ENCODE peak calls at places on chromosomes 2 and 18, in five cellular contexts. One of them, this sample, is unnamed.

GRCh38 chr2:217553202-217553601 is 449.6 kb downstream of the TNS1 start:
- DNase-seq in fibroblast of the aortic adventitia: no peak
- DNase-seq in DND-41: no peak
- DNase-seq in heart right ventricle: no peak
- DNase-seq in left ventricle myocardium inferior: no peak
- DNase-seq in this sample: no peak

GRCh38 chr18:47627030-47627429 is 303.4 kb downstream of the SMAD2 start:
- DNase-seq in fibroblast of the aortic adventitia: no peak
- DNase-seq in DND-41: no peak
- DNase-seq in heart right ventricle: no peak
- DNase-seq in left ventricle myocardium inferior: no peak
- DNase-seq in this sample: no peak

GRCh38 chr18:65018184-65018583 is 732.6 kb upstream of the CDH7 start:
- DNase-seq in fibroblast of the aortic adventitia: no peak
- DNase-seq in DND-41: no peak
- DNase-seq in heart right ventricle: no peak
- DNase-seq in left ventricle myocardium inferior: no peak
- DNase-seq in this sample: no peak

GRCh38 chr2:90209009-90209408 is 1517.5 kb downstream of the RPIA start:
- DNase-seq in fibroblast of the aortic adventitia: no peak
- DNase-seq in DND-41: no peak
- DNase-seq in heart right ventricle: no peak
- DNase-seq in left ventricle myocardium inferior: no peak
- DNase-seq in this sample: no peak

GRCh38 chr2:196480653-196481322 is 158.7 kb upstream of the CCDC150 start:
- DNase-seq in fibroblast of the aortic adventitia: peak; percentile 49
- DNase-seq in DND-41: no peak
- DNase-seq in heart right ventricle: no peak
- DNase-seq in left ventricle myocardium inferior: no peak
- DNase-seq in this sample: peak; percentile 40

GRCh38 chr2:223084873-223085272 is 32.9 kb downstream of the KCNE4 start:
- DNase-seq in fibroblast of the aortic adventitia: no peak
- DNase-seq in DND-41: no peak
- DNase-seq in heart right ventricle: peak; percentile 45
- DNase-seq in left ventricle myocardium inferior: no peak
- DNase-seq in this sample: no peak

GRCh38 chr18:41714872-41715271 is 240.2 kb upstream of the PIK3C3 start:
- DNase-seq in fibroblast of the aortic adventitia: no peak
- DNase-seq in DND-41: no peak
- DNase-seq in heart right ventricle: no peak
- DNase-seq in left ventricle myocardium inferior: no peak
- DNase-seq in this sample: no peak

GRCh38 chr2:62304429-62305417 is 108.8 kb downstream of the B3GNT2 start:
- DNase-seq in fibroblast of the aortic adventitia: peak; percentile 63
- DNase-seq in DND-41: peak; percentile 36
- DNase-seq in heart right ventricle: peak; percentile 72
- DNase-seq in left ventricle myocardium inferior: peak; percentile 45
- DNase-seq in this sample: peak; percentile 77

GRCh38 chr18:5546660-5547059 is 2.9 kb upstream of the EPB41L3 start:
- DNase-seq in fibroblast of the aortic adventitia: peak; percentile 69
- DNase-seq in DND-41: no peak
- DNase-seq in heart right ventricle: no peak
- DNase-seq in left ventricle myocardium inferior: no peak
- DNase-seq in this sample: peak; percentile 8

GRCh38 chr2:10526281-10526680 is 78.2 kb upstream of the ODC1 start:
- DNase-seq in fibroblast of the aortic adventitia: no peak
- DNase-seq in DND-41: no peak
- DNase-seq in heart right ventricle: no peak
- DNase-seq in left ventricle myocardium inferior: no peak
- DNase-seq in this sample: no peak

GRCh38 chr2:45278345-45279078 is 269.3 kb upstream of the SIX2 start:
- DNase-seq in fibroblast of the aortic adventitia: peak; percentile 34
- DNase-seq in DND-41: no peak
- DNase-seq in heart right ventricle: no peak
- DNase-seq in left ventricle myocardium inferior: no peak
- DNase-seq in this sample: no peak

DNA sequence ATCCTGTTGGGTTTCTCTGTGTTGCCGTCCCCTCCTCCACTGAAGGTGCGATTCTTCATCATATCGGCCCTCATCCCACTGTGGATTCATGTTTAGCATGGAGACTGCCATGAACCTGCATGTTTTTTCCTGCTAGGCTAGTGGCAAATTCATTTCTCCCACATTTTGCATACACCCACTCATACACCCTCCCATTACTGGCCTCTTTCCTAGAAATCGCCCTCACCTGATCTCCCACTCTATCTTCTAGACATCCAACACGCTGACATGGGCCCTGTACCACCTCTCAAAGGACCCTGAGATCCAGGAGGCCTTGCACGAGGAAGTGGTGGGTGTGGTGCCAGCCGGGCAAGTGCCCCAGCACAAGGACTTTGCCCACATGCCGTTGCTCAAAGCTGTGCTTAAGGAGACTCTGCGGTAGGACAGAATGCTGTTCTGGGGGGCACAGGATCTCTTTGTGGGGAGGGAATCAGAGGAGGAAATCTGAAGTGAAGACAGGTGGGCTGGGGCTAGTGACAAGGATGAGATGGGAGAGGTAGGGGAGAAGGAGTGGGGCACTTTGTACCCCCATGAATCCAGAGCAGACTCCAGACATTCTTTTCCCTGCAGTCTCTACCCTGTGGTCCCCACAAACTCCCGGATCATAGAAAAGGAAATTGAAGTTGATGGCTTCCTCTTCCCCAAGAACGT is 17.7 kb downstream of the PRKAG3 start:
- DNase-seq in fibroblast of the aortic adventitia: no peak
- DNase-seq in DND-41: no peak
- DNase-seq in heart right ventricle: no peak
- DNase-seq in left ventricle myocardium inferior: no peak
- DNase-seq in this sample: no peak
- TF ChIP-seq CTCF in fibroblast of the aortic adventitia: no peak
- TF ChIP-seq CTCF in DND-41: no peak
- TF ChIP-seq CTCF in heart right ventricle: no peak
- TF ChIP-seq CTCF in left ventricle myocardium inferior: no peak
- TF ChIP-seq CTCF in this sample: no peak

GRCh38 chr2:238113611-238114010 is 13.5 kb downstream of the ESPNL start:
- DNase-seq in fibroblast of the aortic adventitia: no peak
- DNase-seq in DND-41: no peak
- DNase-seq in heart right ventricle: no peak
- DNase-seq in left ventricle myocardium inferior: peak; percentile 0
- DNase-seq in this sample: no peak

GRCh38 chr2:238114851-238115660 is 14.9 kb downstream of the ESPNL start:
- DNase-seq in fibroblast of the aortic adventitia: no peak
- DNase-seq in DND-41: no peak
- DNase-seq in heart right ventricle: no peak
- DNase-seq in left ventricle myocardium inferior: peak; percentile 8
- DNase-seq in this sample: no peak

GRCh38 chr2:238116298-238117198 is 16.4 kb downstream of the ESPNL start:
- DNase-seq in fibroblast of the aortic adventitia: no peak
- DNase-seq in DND-41: no peak
- DNase-seq in heart right ventricle: no peak
- DNase-seq in left ventricle myocardium inferior: peak; percentile 7
- DNase-seq in this sample: no peak

GRCh38 chr2:238117199-238118154 is 17.3 kb downstream of the ESPNL start:
- DNase-seq in fibroblast of the aortic adventitia: no peak
- DNase-seq in DND-41: no peak
- DNase-seq in heart right ventricle: no peak
- DNase-seq in left ventricle myocardium inferior: peak; percentile 8
- DNase-seq in this sample: no peak

GRCh38 chr2:238114331-238114841 is 14.2 kb downstream of the ESPNL start:
- DNase-seq in fibroblast of the aortic adventitia: no peak
- DNase-seq in DND-41: no peak
- DNase-seq in heart right ventricle: no peak
- DNase-seq in left ventricle myocardium inferior: peak; percentile 4
- DNase-seq in this sample: no peak
- H3K4me3 ChIP-seq in fibroblast of the aortic adventitia: no peak overlapping the region
- H3K4me3 ChIP-seq in DND-41: no peak overlapping the region
- H3K4me3 ChIP-seq in heart right ventricle: no peak overlapping the region
- H3K4me3 ChIP-seq in left ventricle myocardium inferior: no peak overlapping the region
- H3K4me3 ChIP-seq in this sample: no peak overlapping the region

GRCh38 chr2:170369894-170370293 is 191.9 kb downstream of the MYO3B start:
- DNase-seq in fibroblast of the aortic adventitia: peak; percentile 49
- DNase-seq in DND-41: no peak
- DNase-seq in heart right ventricle: no peak
- DNase-seq in left ventricle myocardium inferior: no peak
- DNase-seq in this sample: no peak
- TF ChIP-seq CTCF in fibroblast of the aortic adventitia: peak; percentile 24
- TF ChIP-seq CTCF in DND-41: peak; percentile 35
- TF ChIP-seq CTCF in heart right ventricle: peak; percentile 24
- TF ChIP-seq CTCF in left ventricle myocardium inferior: peak; percentile 27
- TF ChIP-seq CTCF in this sample: no peak

GRCh38 chr2:129923265-129924141 is 56.0 kb upstream of the RAB6C start:
- DNase-seq in fibroblast of the aortic adventitia: peak; percentile 58
- DNase-seq in DND-41: peak; percentile 42
- DNase-seq in heart right ventricle: no peak
- DNase-seq in left ventricle myocardium inferior: no peak
- DNase-seq in this sample: peak; percentile 28
- H3K4me3 ChIP-seq in fibroblast of the aortic adventitia: no peak overlapping the region
- H3K4me3 ChIP-seq in DND-41: no peak overlapping the region
- H3K4me3 ChIP-seq in heart right ventricle: no peak overlapping the region
- H3K4me3 ChIP-seq in left ventricle myocardium inferior: peak overlapping the region; percentile 21
- H3K4me3 ChIP-seq in this sample: no peak overlapping the region

DNA sequence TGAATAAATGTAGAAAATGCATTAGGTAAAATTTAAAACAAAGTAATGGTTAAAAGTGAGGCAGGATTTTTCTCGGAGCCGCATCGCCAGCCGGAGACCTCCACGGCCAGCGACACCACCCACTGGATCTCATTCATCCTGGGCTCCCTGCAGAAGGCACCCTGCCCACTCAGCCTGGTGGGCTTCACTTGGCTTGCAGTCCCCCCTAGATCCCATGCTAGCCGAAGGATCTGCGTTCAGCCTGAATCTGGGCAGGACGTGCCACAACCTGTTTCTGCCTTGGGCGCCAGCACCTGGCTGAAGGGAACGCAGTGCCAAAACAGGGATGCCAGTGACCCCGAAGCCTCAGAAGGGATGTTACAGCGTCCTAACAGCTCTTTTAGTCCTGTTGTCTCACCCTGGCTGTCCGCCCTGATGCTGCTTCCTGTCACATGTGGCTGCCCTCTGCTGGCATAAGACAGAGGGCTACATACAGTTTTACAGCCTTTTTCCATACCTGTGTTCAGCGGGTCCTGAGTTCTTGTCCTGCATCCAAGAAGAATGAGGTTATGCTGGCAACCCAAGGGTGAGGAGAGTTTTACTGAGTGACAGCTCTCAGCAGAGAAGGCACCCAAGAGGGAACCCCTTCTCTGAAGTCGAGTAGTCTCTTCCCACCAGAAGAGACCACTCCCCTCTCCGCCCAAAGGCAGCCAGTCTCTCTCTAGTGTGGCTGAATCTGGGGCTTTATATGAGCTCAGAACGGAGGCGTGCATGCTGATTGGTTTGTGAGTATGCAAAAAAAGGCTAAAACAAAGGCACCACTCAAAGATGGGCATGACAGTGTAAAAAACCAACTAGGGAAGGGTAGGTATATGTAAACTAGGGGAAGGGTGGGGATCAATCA is 173.1 kb upstream of the GYPC start:
- DNase-seq in fibroblast of the aortic adventitia: no peak
- DNase-seq in DND-41: no peak
- DNase-seq in heart right ventricle: no peak
- DNase-seq in left ventricle myocardium inferior: no peak
- DNase-seq in this sample: peak; percentile 49
- TF ChIP-seq CTCF in fibroblast of the aortic adventitia: no peak
- TF ChIP-seq CTCF in DND-41: peak; percentile 33
- TF ChIP-seq CTCF in heart right ventricle: no peak
- TF ChIP-seq CTCF in left ventricle myocardium inferior: no peak
- TF ChIP-seq CTCF in this sample: peak; percentile 32

GRCh38 chr18:62001396-62001795 is 108.6 kb upstream of the RNF152 start:
- DNase-seq in fibroblast of the aortic adventitia: peak; percentile 75
- DNase-seq in DND-41: no peak
- DNase-seq in heart right ventricle: no peak
- DNase-seq in left ventricle myocardium inferior: no peak
- DNase-seq in this sample: no peak
- H3K4me3 ChIP-seq in fibroblast of the aortic adventitia: no peak overlapping the region
- H3K4me3 ChIP-seq in DND-41: no peak overlapping the region
- H3K4me3 ChIP-seq in heart right ventricle: no peak overlapping the region
- H3K4me3 ChIP-seq in left ventricle myocardium inferior: no peak overlapping the region
- H3K4me3 ChIP-seq in this sample: no peak overlapping the region

GRCh38 chr18:49725809-49726514 is 87.4 kb downstream of the ACAA2 start:
- DNase-seq in fibroblast of the aortic adventitia: peak; percentile 99
- DNase-seq in DND-41: no peak
- DNase-seq in heart right ventricle: peak; percentile 55
- DNase-seq in left ventricle myocardium inferior: peak; percentile 67
- DNase-seq in this sample: no peak
- TF ChIP-seq CTCF in fibroblast of the aortic adventitia: peak; percentile 55
- TF ChIP-seq CTCF in DND-41: no peak
- TF ChIP-seq CTCF in heart right ventricle: no peak
- TF ChIP-seq CTCF in left ventricle myocardium inferior: no peak
- TF ChIP-seq CTCF in this sample: no peak

DNA sequence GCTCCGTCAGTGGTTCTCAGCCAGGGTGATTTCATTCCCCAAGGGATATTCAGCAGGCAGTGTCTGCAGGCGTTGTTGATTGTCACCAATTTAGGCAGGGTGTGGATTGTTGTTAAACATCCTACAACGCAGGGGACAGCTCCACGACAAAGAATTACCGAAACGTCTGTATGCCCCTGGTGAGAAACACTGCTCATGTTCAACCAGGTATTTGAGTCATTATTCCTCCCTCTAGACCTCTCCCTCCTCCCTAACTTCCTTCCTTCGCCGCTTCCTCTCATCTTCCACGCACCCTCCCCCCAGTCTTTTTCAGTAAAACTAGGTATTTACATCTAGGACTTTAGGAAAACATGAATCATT is 50.8 kb downstream of the NCK2 start:
- DNase-seq in fibroblast of the aortic adventitia: no peak
- DNase-seq in DND-41: peak; percentile 42
- DNase-seq in heart right ventricle: no peak
- DNase-seq in left ventricle myocardium inferior: no peak
- DNase-seq in this sample: peak; percentile 54
- H3K4me3 ChIP-seq in fibroblast of the aortic adventitia: no peak overlapping the region
- H3K4me3 ChIP-seq in DND-41: peak overlapping the region; percentile 26
- H3K4me3 ChIP-seq in heart right ventricle: no peak overlapping the region
- H3K4me3 ChIP-seq in left ventricle myocardium inferior: peak overlapping the region; percentile 26
- H3K4me3 ChIP-seq in this sample: peak overlapping the region; percentile 61

DNA sequence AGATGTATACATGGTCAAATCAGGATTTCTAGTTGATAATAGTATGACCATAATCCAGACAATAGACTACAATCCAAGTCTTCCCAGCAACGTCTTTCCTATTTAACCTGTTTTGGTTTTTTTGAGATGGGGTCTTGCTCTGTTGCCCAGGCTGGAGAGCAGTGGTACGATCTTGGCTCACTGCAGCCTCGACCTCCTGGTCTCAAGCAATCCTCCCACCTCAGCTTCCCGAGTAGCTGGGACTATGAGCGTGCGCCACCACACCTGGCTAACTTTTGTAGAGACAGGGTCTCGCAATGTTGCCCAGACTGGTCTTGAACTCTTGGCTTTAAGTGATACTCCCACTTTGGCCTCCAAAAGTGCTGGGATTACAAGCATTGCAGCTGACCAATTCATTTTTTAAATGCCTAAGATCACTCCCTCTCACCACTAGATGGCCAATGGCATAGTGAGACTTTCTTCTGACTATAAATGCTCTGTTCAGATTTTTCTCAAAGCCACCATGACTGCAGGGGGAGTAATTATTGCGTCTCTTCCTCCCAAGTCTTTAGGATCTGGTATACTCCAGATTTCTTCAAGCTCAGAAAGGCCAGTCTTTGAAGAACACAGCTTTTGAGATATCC is 47.6 kb downstream of the HNRNPLL start:
- DNase-seq in fibroblast of the aortic adventitia: peak; percentile 39
- DNase-seq in DND-41: no peak
- DNase-seq in heart right ventricle: no peak
- DNase-seq in left ventricle myocardium inferior: no peak
- DNase-seq in this sample: peak; percentile 24
- TF ChIP-seq CTCF in fibroblast of the aortic adventitia: peak; percentile 56
- TF ChIP-seq CTCF in DND-41: peak; percentile 45
- TF ChIP-seq CTCF in heart right ventricle: peak; percentile 13
- TF ChIP-seq CTCF in left ventricle myocardium inferior: peak; percentile 35
- TF ChIP-seq CTCF in this sample: peak; percentile 49